ENCODE peak calls at places on chromosomes 3 and 15, in six cellular contexts. R is BE2C; O is aorta; V is effector memory CD4-positive, alpha-beta T cell; C is right atrium auricular region; K is pancreas. P is an unnamed sample.

GRCh38 chr3:40971191-40972168 is 227.8 kb upstream of the CTNNB1 start:
- DNase-seq in K (no peak), R (no peak), C (peak; percentile 91), V (no peak), O (peak; percentile 80), P (no peak)

GRCh38 chr3:59660376-59660775 is 610.6 kb upstream of the CFAP20DC start:
- DNase-seq in K (no peak), C (no peak), R (no peak), O (no peak), V (no peak), P (no peak)

GRCh38 chr3:142115927-142116668 is 33.2 kb downstream of the TFDP2 start:
- DNase-seq in K (no peak), C (no peak), V (no peak), O (no peak), R (no peak), P (no peak)

GRCh38 chr15:80579611-80580010 is 115.5 kb upstream of the ABHD17C start:
- DNase-seq in V (no peak), K (no peak), R (no peak), O (no peak), C (no peak), P (no peak)

GRCh38 chr15:63234479-63234878 is 42.9 kb upstream of the APH1B start:
- DNase-seq in V (no peak), K (no peak), R (no peak), C (peak; percentile 72), O (peak; percentile 74), P (no peak)

GRCh38 chr3:14570089-14570488 is 29.9 kb upstream of the GRIP2 start:
- DNase-seq in K (no peak), C (no peak), V (no peak), R (peak; percentile 17), O (no peak), P (no peak)

GRCh38 chr15:92384391-92384790 is 9.3 kb upstream of the ST8SIA2 start:
- DNase-seq in C (no peak), O (no peak), R (no peak), V (no peak), K (no peak), P (no peak)

GRCh38 chr3:61043156-61043555 is 208.1 kb downstream of the FHIT start:
- DNase-seq in V (no peak), K (no peak), C (no peak), R (no peak), O (no peak), P (no peak)

GRCh38 chr3:65265942-65266341 is 578.1 kb upstream of the ADAMTS9 start:
- DNase-seq in K (no peak), C (no peak), V (no peak), O (no peak), R (no peak), P (no peak)

GRCh38 chr3:186093271-186093900 is 15.5 kb downstream of the ETV5 start:
- DNase-seq in R (no peak), V (no peak), O (no peak), K (no peak), C (no peak), P (no peak)

GRCh38 chr3:142890592-142890991 is 1.7 kb upstream of the PCOLCE2 start:
- DNase-seq in R (no peak), C (no peak), K (no peak), V (no peak), O (no peak), P (no peak)

GRCh38 chr15:97420116-97420515 is 540.4 kb upstream of the ARRDC4 start:
- DNase-seq in R (no peak), C (no peak), K (no peak), V (no peak), O (no peak), P (no peak)

GRCh38 chr15:71706461-71707229 is 103.7 kb upstream of the NR2E3 start:
- DNase-seq in O (no peak), R (no peak), V (no peak), C (no peak), K (no peak), P (no peak)

GRCh38 chr3:195173696-195174095 is 97.3 kb downstream of the XXYLT1 start:
- DNase-seq in V (no peak), K (no peak), O (no peak), C (no peak), R (no peak), P (no peak)

GRCh38 chr3:121995190-121996137 is 26.6 kb downstream of the ILDR1 start:
- DNase-seq in K (peak; percentile 63), O (no peak), R (peak; percentile 58), V (no peak), C (peak; percentile 61), P (peak; percentile 28)

GRCh38 chr3:134602440-134602814 is 48.4 kb downstream of the KY start:
- DNase-seq in C (no peak), O (no peak), K (no peak), V (no peak), R (no peak), P (no peak)

GRCh38 chr3:128504957-128505730 is 12.1 kb upstream of the GATA2 start:
- DNase-seq in R (no peak), K (no peak), C (no peak), V (no peak), O (no peak), P (no peak)

GRCh38 chr3:157755254-157755653 is 252.0 kb upstream of the VEPH1 start:
- DNase-seq in C (no peak), R (no peak), O (no peak), K (no peak), V (no peak), P (no peak)

GRCh38 chr3:61858054-61858453 is 296.7 kb downstream of the PTPRG start:
- DNase-seq in R (no peak), C (no peak), V (no peak), K (no peak), O (no peak), P (peak; percentile 36)

GRCh38 chr3:188453431-188454384 is 299.8 kb downstream of the LPP start:
- DNase-seq in C (no peak), O (no peak), V (no peak), K (no peak), R (no peak), P (no peak)

GRCh38 chr3:31247850-31248618 is 284.7 kb upstream of the STT3B start:
- DNase-seq in K (no peak), O (no peak), C (no peak), V (no peak), R (no peak), P (no peak)

GRCh38 chr3:195271859-195272243 is 892 bp upstream of the XXYLT1 start:
- DNase-seq in O (no peak), C (no peak), R (no peak), V (no peak), K (no peak), P (no peak)

GRCh38 chr3:60617188-60617587 is 634.1 kb downstream of the FHIT start:
- DNase-seq in K (no peak), V (no peak), R (no peak), C (no peak), O (no peak), P (no peak)

GRCh38 chr3:190044142-190044541 is 76.6 kb downstream of the P3H2 start:
- DNase-seq in K (no peak), O (no peak), V (no peak), R (no peak), C (no peak), P (no peak)

GRCh38 chr3:190644766-190645165 is 130.9 kb downstream of the IL1RAP start:
- DNase-seq in V (no peak), R (no peak), C (no peak), O (no peak), K (no peak), P (peak; percentile 17)

DNA sequence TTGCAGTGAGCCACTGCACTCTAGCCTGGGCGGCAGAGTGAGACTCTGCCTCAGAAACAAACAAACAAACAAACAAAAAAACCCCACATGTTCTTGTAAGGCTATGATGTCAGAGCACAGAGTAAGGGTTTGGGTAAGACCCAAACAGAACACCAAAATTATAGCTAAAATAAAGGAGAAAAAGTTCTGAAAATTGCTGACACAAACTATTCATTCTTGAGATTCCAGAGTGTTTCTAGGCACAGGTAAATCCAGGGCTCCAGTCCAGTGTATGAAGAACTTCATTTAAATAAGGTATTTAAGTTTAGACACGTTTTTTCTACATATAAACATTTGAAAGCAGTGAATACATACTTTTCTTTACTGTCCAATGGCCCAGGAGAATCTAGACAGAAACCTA is 3.9 kb downstream of the CDC25A start:
- DNase-seq in V (no peak), R (no peak), O (no peak), K (no peak), C (no peak), P (no peak)
- H3K4me1 ChIP-seq in V (peaks cover 4% of the 10 kb centered on the region), R (no peaks in the 10 kb centered on the region), O (no peaks in the 10 kb centered on the region), K (no peaks in the 10 kb centered on the region), C (peaks cover 12% of the 10 kb centered on the region), P (peaks cover 15% of the 10 kb centered on the region)

DNA sequence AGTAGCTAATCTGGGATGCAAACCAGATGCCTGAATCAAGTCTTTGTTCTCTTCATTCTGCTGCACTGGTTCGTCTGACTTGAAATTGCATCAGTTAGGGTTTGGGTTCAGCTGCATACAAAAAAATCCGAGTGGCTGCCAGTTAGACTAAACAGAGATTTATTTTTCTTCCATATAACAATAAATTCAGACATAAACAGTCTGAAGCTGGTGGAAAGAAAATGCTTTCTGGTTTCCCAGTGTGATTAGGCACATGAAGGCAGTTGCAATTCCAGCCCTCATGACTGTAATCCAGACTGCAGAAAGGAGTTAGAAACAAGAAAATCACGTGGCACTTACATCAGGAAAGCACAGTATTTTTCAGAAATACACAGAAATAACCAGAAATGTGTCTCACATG is 930.7 kb downstream of the MCTP2 start:
- DNase-seq in V (no peak), R (no peak), O (no peak), K (no peak), C (no peak), P (no peak)
- H3K9me3 ChIP-seq in V (no peaks in the 10 kb centered on the region), R (no peaks in the 10 kb centered on the region), O (no peaks in the 10 kb centered on the region), K (no peaks in the 10 kb centered on the region), C (no peaks in the 10 kb centered on the region), P (no peaks in the 10 kb centered on the region)

DNA sequence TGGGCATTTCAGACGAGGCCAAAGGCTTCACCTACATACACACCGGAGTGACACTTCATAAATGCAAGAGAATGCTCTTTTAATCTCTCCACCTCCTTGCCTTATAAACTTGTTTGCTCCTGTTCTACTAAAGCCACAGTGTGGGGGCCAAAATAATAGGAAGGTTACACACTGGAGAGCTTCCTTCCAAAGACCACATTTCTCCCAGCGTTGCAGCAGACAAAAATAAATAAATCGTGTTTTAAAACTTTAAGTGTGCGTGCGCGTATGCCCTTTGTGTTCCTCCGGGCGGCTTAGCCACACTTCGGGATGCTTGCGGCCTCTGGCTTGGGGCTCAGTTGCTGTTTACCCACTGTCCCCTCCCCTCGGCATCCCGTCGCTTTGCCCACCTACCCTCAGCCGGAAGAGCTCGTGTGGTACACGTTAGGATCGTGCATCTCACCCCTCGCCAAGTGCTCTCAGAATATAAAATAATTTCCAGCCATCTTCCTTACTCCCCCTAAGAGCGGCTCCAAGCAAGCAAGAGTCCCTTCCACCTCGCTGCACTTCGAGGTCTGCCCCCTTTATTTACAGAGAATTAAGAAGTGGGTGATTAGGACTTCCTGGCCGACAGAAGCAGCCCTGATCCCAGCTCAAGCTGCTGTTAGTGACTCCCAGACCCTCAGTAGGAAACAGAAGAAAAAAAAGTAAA is 3.3 kb downstream of the MEIS2 start:
- DNase-seq in V (no peak), R (peak; percentile 48), C (no peak), O (peak; percentile 67), K (no peak), P (no peak)
- H3K4me3 ChIP-seq in V (no peak overlapping the region), R (peak overlapping the region; percentile 97), C (peak overlapping the region; percentile 73), O (peak overlapping the region; percentile 99), K (no peak overlapping the region), P (peak overlapping the region; percentile 80)

DNA sequence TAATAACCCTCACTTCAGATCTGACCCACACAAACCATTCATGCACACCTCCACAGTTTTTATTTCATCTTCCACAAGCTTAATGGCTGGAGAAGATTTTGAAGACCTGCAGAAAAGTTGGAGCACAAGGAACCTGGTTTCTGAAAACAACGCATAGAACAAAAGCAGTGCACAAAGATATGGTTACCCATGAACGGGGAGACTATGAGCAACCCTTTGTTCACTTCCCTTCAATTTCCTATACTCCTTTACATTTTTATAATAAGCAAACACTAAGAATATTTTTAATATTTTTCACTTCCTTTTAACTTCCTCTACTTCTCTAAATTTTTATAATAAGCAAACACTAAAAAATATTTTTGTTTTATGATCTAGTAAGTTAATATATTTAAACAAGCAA is 103.5 kb upstream of the UBE2E2 start:
- DNase-seq in C (no peak), R (no peak), K (no peak), O (no peak), V (no peak), P (no peak)
- H3K4me1 ChIP-seq in C (no peaks in the 10 kb centered on the region), R (no peaks in the 10 kb centered on the region), K (no peaks in the 10 kb centered on the region), O (no peaks in the 10 kb centered on the region), V (no peaks in the 10 kb centered on the region), P (no peaks in the 10 kb centered on the region)

P was measured in HAP-1.